ENCODE peak calls at places on chromosomes 5 and 9, in five cellular contexts. I, A, C, P and X are unnamed samples.
A peak's percentile ranks its signal among the peaks of the same experiment; 100 is the strongest.

GRCh38 chr9:127035423-127035822 is 87.0 kb downstream of the ANGPTL2 start:
- DNase-seq in I (no peak), A (no peak), C (no peak), P (no peak), X (no peak)

GRCh38 chr5:126808619-126809018 is 31.7 kb downstream of the LMNB1 start:
- DNase-seq in I (no peak), A (no peak), C (peak; percentile 15), P (no peak), X (no peak)

GRCh38 chr5:140025736-140026135 is 17.4 kb downstream of the NRG2 start:
- DNase-seq in I (no peak), A (no peak), C (no peak), P (no peak), X (no peak)

GRCh38 chr5:33438996-33439395 is 1.8 kb upstream of the TARS1 start:
- DNase-seq in I (no peak), A (no peak), C (no peak), P (no peak), X (no peak)

GRCh38 chr5:130712324-130712723 is 452.7 kb downstream of the HINT1 start:
- DNase-seq in I (no peak), A (no peak), C (no peak), P (no peak), X (no peak)

GRCh38 chr9:69036319-69036718 is 767 bp downstream of the FXN start:
- DNase-seq in I (no peak), A (no peak), C (peak; percentile 47), P (no peak), X (peak; percentile 38)

GRCh38 chr9:91060520-91061343 is 259.1 kb downstream of the SYK start:
- DNase-seq in I (no peak), A (peak; percentile 78), C (peak; percentile 94), P (no peak), X (no peak)

GRCh38 chr5:172107606-172108005 is 80.4 kb downstream of the STK10 start:
- DNase-seq in I (no peak), A (no peak), C (no peak), P (no peak), X (no peak)

GRCh38 chr5:98341038-98341710 is 432.3 kb upstream of the RGMB start:
- DNase-seq in I (no peak), A (no peak), C (no peak), P (no peak), X (no peak)

GRCh38 chr5:36252722-36253340 is 11.1 kb upstream of the NADK2 start:
- DNase-seq in I (no peak), A (no peak), C (no peak), P (no peak), X (no peak)

GRCh38 chr9:114549677-114550330 is 37.8 kb upstream of the ATP6V1G1 start:
- DNase-seq in I (no peak), A (no peak), C (no peak), P (no peak), X (no peak)

GRCh38 chr5:36607114-36607561 is 732 bp downstream of the SLC1A3 start:
- DNase-seq in I (no peak), A (no peak), C (no peak), P (peak; percentile 33), X (no peak)

GRCh38 chr9:7894231-7894630 is 94.7 kb upstream of the DMAC1 start:
- DNase-seq in I (no peak), A (no peak), C (no peak), P (no peak), X (no peak)

GRCh38 chr9:97462914-97463313 is 38.6 kb upstream of the TMOD1 start:
- DNase-seq in I (no peak), A (no peak), C (no peak), P (no peak), X (no peak)

GRCh38 chr9:37706290-37706689 is 47.3 kb upstream of the TRMT10B start:
- DNase-seq in I (no peak), A (no peak), C (no peak), P (no peak), X (no peak)

GRCh38 chr5:180090769-180091546 is 19.4 kb upstream of the RNF130 start:
- DNase-seq in I (no peak), A (no peak), C (peak; percentile 52), P (peak; percentile 64), X (peak; percentile 67)

GRCh38 chr9:4084440-4084818 is 215.4 kb downstream of the GLIS3 start:
- DNase-seq in I (no peak), A (no peak), C (no peak), P (no peak), X (no peak)

GRCh38 chr9:84851935-84852585 is 182.5 kb downstream of the NTRK2 start:
- DNase-seq in I (no peak), A (peak; percentile 4), C (no peak), P (peak; percentile 68), X (no peak)

GRCh38 chr5:148663509-148663908 is 9.2 kb upstream of the HTR4 start:
- DNase-seq in I (no peak), A (no peak), C (no peak), P (no peak), X (no peak)

GRCh38 chr5:161299053-161299452 is 247.5 kb downstream of the GABRB2 start:
- DNase-seq in I (no peak), A (no peak), C (no peak), P (no peak), X (no peak)

GRCh38 chr9:38153152-38153909 is 84.3 kb upstream of the SHB start:
- DNase-seq in I (no peak), A (no peak), C (peak; percentile 43), P (no peak), X (no peak)

GRCh38 chr5:159052282-159053011 is 47.3 kb downstream of the EBF1 start:
- DNase-seq in I (no peak), A (no peak), C (no peak), P (no peak), X (no peak)

GRCh38 chr5:56303511-56303910 is 70.4 kb upstream of the ANKRD55 start:
- DNase-seq in I (no peak), A (no peak), C (no peak), P (no peak), X (no peak)

GRCh38 chr9:112861638-112862555 is 28.8 kb downstream of the SLC46A2 start:
- DNase-seq in I (no peak), A (no peak), C (no peak), P (no peak), X (peak; percentile 86)

GRCh38 chr5:141269195-141269594 is 24.0 kb downstream of the PCDHB15 start:
- DNase-seq in I (no peak), A (no peak), C (no peak), P (no peak), X (no peak)

GRCh38 chr5:68673451-68674180 is 420.2 kb upstream of the SLC30A5 start:
- DNase-seq in I (no peak), A (no peak), C (peak; percentile 12), P (no peak), X (no peak)

GRCh38 chr9:116471093-116471906 is 215.8 kb upstream of the TRIM32 start:
- DNase-seq in I (no peak), A (no peak), C (no peak), P (no peak), X (no peak)

GRCh38 chr9:14318934-14319513 is 5.1 kb upstream of the NFIB start:
- DNase-seq in I (no peak), A (no peak), C (no peak), P (no peak), X (no peak)

DNA sequence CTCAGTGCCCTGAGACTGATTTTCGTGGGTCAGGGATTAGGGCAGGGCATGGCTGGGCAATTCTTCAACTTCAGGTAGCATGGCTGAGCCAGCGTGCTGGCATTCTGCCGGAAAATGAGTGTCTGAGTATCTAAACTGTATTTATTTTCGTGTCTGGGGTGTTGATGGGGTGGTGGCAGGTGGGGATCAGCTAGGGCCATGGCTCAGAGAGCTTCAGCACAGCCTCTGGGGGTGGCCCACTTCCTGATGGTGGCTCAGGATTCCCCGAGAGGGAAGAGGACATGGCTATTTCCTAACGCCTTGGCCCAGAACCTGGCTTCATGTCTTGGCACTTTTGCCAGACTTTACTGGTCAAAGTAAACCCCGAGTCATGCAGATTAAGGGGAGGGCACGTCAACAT is 260.5 kb downstream of the GADD45G start:
- DNase-seq in I (no peak), A (no peak), C (no peak), P (no peak), X (no peak)
- TF ChIP-seq REST in I (no peak), A (no peak), C (no peak), P (no peak), X (no peak)

GRCh38 chr9:101029300-101030021 is 934 bp downstream of the PLPPR1 start:
- DNase-seq in I (no peak), A (no peak), C (no peak), P (no peak), X (no peak)
- TF ChIP-seq POLR2AphosphoS5 in I (no peak), A (no peak), C (no peak), P (no peak), X (no peak)

GRCh38 chr5:502325-503079 is 21.7 kb downstream of the SLC9A3 start:
- DNase-seq in I (no peak), A (no peak), C (no peak), P (no peak), X (no peak)

GRCh38 chr5:504326-505148 is 19.7 kb downstream of the SLC9A3 start:
- DNase-seq in I (no peak), A (no peak), C (no peak), P (no peak), X (no peak)

GRCh38 chr5:501833-502184 is 22.4 kb downstream of the SLC9A3 start:
- DNase-seq in I (no peak), A (no peak), C (no peak), P (no peak), X (no peak)

GRCh38 chr5:509632-510185 is 14.5 kb downstream of the SLC9A3 start:
- DNase-seq in I (no peak), A (no peak), C (no peak), P (no peak), X (no peak)

DNA sequence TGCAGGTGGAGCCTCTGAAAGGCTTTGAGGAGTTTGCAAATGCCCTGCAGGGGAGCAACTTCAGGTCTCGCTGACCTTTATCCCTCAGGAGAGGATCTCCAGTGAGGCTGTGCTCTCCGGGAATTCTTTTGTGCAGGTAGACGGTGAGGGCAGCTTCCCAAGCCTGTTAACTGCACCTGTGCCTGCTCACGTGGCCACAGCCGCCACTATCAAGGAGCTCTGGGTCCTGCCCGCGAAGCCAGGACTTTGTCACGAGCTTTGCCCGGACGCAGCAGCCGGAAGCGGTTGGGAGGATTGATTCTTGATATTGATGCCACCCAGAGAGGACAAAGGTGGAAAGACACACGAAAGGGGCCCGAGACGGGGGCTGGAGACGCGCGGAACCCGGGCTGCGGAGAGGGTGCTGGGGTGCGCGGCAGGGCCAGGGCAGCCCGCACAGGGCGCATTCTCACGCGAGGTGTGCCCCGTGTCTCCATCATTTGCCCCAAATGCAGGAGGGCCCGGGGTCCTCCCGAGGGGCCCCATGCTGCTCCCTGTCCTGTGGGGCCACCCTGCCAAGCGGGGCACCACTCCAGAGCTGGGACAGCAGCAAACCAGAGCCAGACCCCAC is 18.2 kb downstream of the SLC9A3 start:
- DNase-seq in I (no peak), A (no peak), C (no peak), P (no peak), X (no peak)
- TF ChIP-seq REST in I (no peak), A (no peak), C (no peak), P (no peak), X (no peak)

GRCh38 chr9:27990524-27990923 is 417.2 kb upstream of the C9orf72 start:
- DNase-seq in I (peak; percentile 4), A (no peak), C (no peak), P (no peak), X (no peak)

DNA sequence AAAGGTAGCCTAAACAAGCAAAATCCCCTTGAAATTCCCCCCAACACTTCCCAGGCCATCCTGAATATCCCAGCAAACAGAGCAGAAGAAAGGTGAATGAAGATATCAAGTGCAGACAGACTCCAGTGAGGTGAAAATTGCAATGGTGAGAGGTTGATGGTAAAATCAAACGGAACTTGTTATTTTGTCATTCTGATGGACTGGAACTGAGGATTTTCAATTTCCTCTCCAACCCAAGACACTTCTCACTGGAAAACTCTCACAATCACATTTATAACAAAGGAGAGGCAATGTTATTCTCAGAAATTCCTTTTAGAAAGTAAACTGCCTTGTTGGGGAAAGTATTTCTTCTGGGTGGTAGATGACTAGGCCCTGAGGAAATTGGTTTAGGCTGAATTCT is 412.4 kb upstream of the C9orf72 start:
- DNase-seq in I (no peak), A (no peak), C (no peak), P (no peak), X (no peak)
- TF ChIP-seq POLR2AphosphoS5 in I (no peak), A (no peak), C (no peak), P (no peak), X (no peak)